ENCODE peak calls at places on chromosome X, in seven cellular contexts. W is hepatocyte, Q is neuronal stem cell, G is right lobe of liver, E is fibroblast of lung, T is GM23248, M is transverse colon. N is an unnamed sample.
A peak's percentile ranks its signal among the peaks of the same experiment; 100 is the strongest.

GRCh38 chrX:72101597-72102037 is 30.1 kb downstream of the RTL5 start:
- DNase-seq in W (no peak), Q (no peak), G (no peak), E (no peak), T (no peak), M (no peak), N (no peak)

GRCh38 chrX:30653415-30654131 is at the start of gene GK:
- DNase-seq in W (peak; percentile 25), Q (peak; percentile 14), G (peak; percentile 45), E (no peak), T (peak; percentile 46), M (peak; percentile 19), N (peak; percentile 34)

GRCh38 chrX:23332101-23332887 is 2.4 kb upstream of the PTCHD1 start:
- DNase-seq in W (peak; percentile 19), Q (no peak), G (peak; percentile 22), E (no peak), T (no peak), M (peak; percentile 7), N (peak; percentile 21)

GRCh38 chrX:152635941-152636340 is 1.8 kb upstream of the GABRQ start:
- DNase-seq in W (peak; percentile 58), Q (peak; percentile 47), G (no peak), E (peak; percentile 56), T (peak; percentile 66), M (peak; percentile 10), N (peak; percentile 73)

GRCh38 chrX:24282381-24283121 is 31.3 kb downstream of the SUPT20HL2 start:
- DNase-seq in W (no peak), Q (no peak), G (no peak), E (peak; percentile 19), T (peak; percentile 63), M (no peak), N (peak; percentile 46)

GRCh38 chrX:22366166-22366702 is 93.5 kb downstream of the CBLL2 start:
- DNase-seq in W (no peak), Q (no peak), G (no peak), E (peak; percentile 24), T (peak; percentile 56), M (no peak), N (no peak)

GRCh38 chrX:22396408-22396807 is 123.7 kb downstream of the CBLL2 start:
- DNase-seq in W (no peak), Q (no peak), G (no peak), E (peak; percentile 59), T (peak; percentile 30), M (no peak), N (no peak)

GRCh38 chrX:15643786-15644559 is 20.6 kb downstream of the CLTRN start:
- DNase-seq in W (no peak), Q (no peak), G (no peak), E (no peak), T (no peak), M (no peak), N (no peak)

GRCh38 chrX:42615161-42615563 is 162.8 kb downstream of the PPP1R2C start:
- DNase-seq in W (peak; percentile 28), Q (no peak), G (peak; percentile 20), E (no peak), T (no peak), M (peak; percentile 68), N (peak; percentile 0)

GRCh38 chrX:15382809-15383208 is 1.4 kb downstream of the VEGFD start:
- DNase-seq in W (no peak), Q (no peak), G (no peak), E (no peak), T (no peak), M (no peak), N (peak; percentile 14)

GRCh38 chrX:97328853-97329252 is 445.1 kb downstream of the RPA4 start:
- DNase-seq in W (no peak), Q (no peak), G (no peak), E (no peak), T (no peak), M (no peak), N (no peak)

GRCh38 chrX:40755291-40756249 is 20.2 kb upstream of the MED14 start:
- DNase-seq in W (no peak), Q (no peak), G (no peak), E (peak; percentile 60), T (peak; percentile 80), M (no peak), N (peak; percentile 40)

GRCh38 chrX:139831689-139832456 is 101.0 kb downstream of the ATP11C start:
- DNase-seq in W (peak; percentile 17), Q (no peak), G (no peak), E (peak; percentile 59), T (peak; percentile 36), M (no peak), N (peak; percentile 86)

GRCh38 chrX:154327026-154327820 is 31.6 kb downstream of the TKTL1 start:
- DNase-seq in W (no peak), Q (no peak), G (no peak), E (peak; percentile 51), T (peak; percentile 75), M (peak; percentile 22), N (no peak)

GRCh38 chrX:152915541-152916241 is 17.8 kb downstream of the ZNF185 start:
- DNase-seq in W (peak; percentile 52), Q (no peak), G (no peak), E (peak; percentile 64), T (peak; percentile 65), M (no peak), N (peak; percentile 44)

GRCh38 chrX:27660878-27661277 is 70.7 kb downstream of the DCAF8L2 start:
- DNase-seq in W (no peak), Q (no peak), G (no peak), E (no peak), T (no peak), M (no peak), N (no peak)

GRCh38 chrX:11647048-11647650 is 18.6 kb downstream of the ARHGAP6 start:
- DNase-seq in W (no peak), Q (no peak), G (no peak), E (no peak), T (no peak), M (no peak), N (no peak)
- H3K4me3 ChIP-seq in W (no peak overlapping the region), Q (no peak overlapping the region), G (no peak overlapping the region), E (no peak overlapping the region), T (no peak overlapping the region), M (no peak overlapping the region), N (no peak overlapping the region)

GRCh38 chrX:133359466-133359865 is 55.8 kb downstream of the GPC4 start:
- DNase-seq in W (no peak), Q (no peak), G (no peak), E (no peak), T (no peak), M (no peak), N (no peak)
- H3K4me1 ChIP-seq in W (no peaks in the 10 kb centered on the region), Q (peaks cover 7% of the 10 kb centered on the region), G (no peaks in the 10 kb centered on the region), E (no peaks in the 10 kb centered on the region), T (peaks cover 3% of the 10 kb centered on the region), M (no peaks in the 10 kb centered on the region), N (peaks cover 11% of the 10 kb centered on the region)

GRCh38 chrX:63471004-63471403 is 119.9 kb upstream of the SPIN4 start:
- DNase-seq in W (no peak), Q (no peak), G (no peak), E (no peak), T (no peak), M (no peak), N (no peak)
- H3K9me3 ChIP-seq in W (peaks cover 14% of the 10 kb centered on the region), Q (peaks cover 22% of the 10 kb centered on the region), G (peaks cover 27% of the 10 kb centered on the region), E (no peaks in the 10 kb centered on the region), T (no peaks in the 10 kb centered on the region), M (no peaks in the 10 kb centered on the region), N (no peaks in the 10 kb centered on the region)

GRCh38 chrX:1249101-1249887 is 19.3 kb upstream of the CSF2RA start:
- DNase-seq in W (peak; percentile 69), Q (peak; percentile 64), G (peak; percentile 53), E (peak; percentile 4), T (peak; percentile 36), M (peak; percentile 24), N (peak; percentile 2)
- H3K4me3 ChIP-seq in W (no peak overlapping the region), Q (no peak overlapping the region), G (no peak overlapping the region), E (no peak overlapping the region), T (no peak overlapping the region), M (no peak overlapping the region), N (peak overlapping the region; percentile 23)

GRCh38 chrX:50108264-50108663 is 92.5 kb downstream of the AKAP4 start:
- DNase-seq in W (no peak), Q (no peak), G (no peak), E (no peak), T (no peak), M (no peak), N (no peak)

GRCh38 chrX:50103866-50104566 is 96.8 kb downstream of the AKAP4 start:
- DNase-seq in W (no peak), Q (no peak), G (no peak), E (no peak), T (peak; percentile 10), M (no peak), N (no peak)

GRCh38 chrX:50106051-50106450 is 94.8 kb downstream of the AKAP4 start:
- DNase-seq in W (no peak), Q (no peak), G (no peak), E (no peak), T (no peak), M (no peak), N (no peak)

GRCh38 chrX:50111762-50112161 is 89.0 kb downstream of the AKAP4 start:
- DNase-seq in W (no peak), Q (no peak), G (no peak), E (no peak), T (no peak), M (peak; percentile 59), N (no peak)

DNA sequence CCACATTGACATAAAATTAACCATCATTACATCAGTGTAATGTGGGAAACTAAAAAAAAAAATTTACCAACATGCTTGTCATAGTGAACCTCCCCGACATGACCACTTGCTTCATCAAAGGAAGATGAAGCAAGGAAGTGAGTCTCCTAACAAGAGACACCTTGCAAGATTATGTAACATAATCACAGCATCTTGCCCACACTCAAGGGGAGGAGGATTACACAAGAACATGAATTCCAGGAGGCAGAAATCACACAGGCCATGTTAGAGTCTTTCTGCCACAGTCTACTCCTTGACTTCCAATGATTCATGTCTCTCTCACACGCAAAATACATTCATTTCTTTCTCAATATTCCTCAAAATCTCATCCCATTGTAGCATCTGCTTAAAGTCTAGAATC is 93.3 kb downstream of the AKAP4 start:
- DNase-seq in W (no peak), Q (no peak), G (no peak), E (no peak), T (peak; percentile 42), M (no peak), N (no peak)
- H3K4me1 ChIP-seq in W (peaks cover 6% of the 10 kb centered on the region), Q (no peaks in the 10 kb centered on the region), G (no peaks in the 10 kb centered on the region), E (no peaks in the 10 kb centered on the region), T (no peaks in the 10 kb centered on the region), M (no peaks in the 10 kb centered on the region), N (no peaks in the 10 kb centered on the region)

GRCh38 chrX:49792376-49792775 is 36.7 kb upstream of the PAGE4 start:
- DNase-seq in W (no peak), Q (no peak), G (no peak), E (no peak), T (peak; percentile 0), M (no peak), N (no peak)
- H3K9me3 ChIP-seq in W (no peaks in the 10 kb centered on the region), Q (no peaks in the 10 kb centered on the region), G (no peaks in the 10 kb centered on the region), E (no peaks in the 10 kb centered on the region), T (no peaks in the 10 kb centered on the region), M (no peaks in the 10 kb centered on the region), N (no peaks in the 10 kb centered on the region)

N was measured in cardiac muscle cell.